ENCODE peak calls at places on chromosomes 1 and 21, in eight cellular contexts. One of them, this sample, is unnamed.

GRCh38 chr1:51236548-51237312 is 657 bp downstream of the RNF11 start:
- DNase-seq in RPMI8226: peak
- DNase-seq in activated naive CD8-positive, alpha-beta T cell treated with anti-CD3 and anti-CD28 coated beads, Interleukin-2, amount 50 U/mL, for 24 hours: peak
- DNase-seq in Ammon's horn: peak
- DNase-seq in NCI-H748 treated with DMSO at 0.1 percent for 48 hours: no peak
- DNase-seq in amniotic stem cell: no peak
- DNase-seq in GM20000: peak
- DNase-seq in activated CD4-positive, alpha-beta T cell treated with anti-CD3 and anti-CD28 coated beads for 24 hours: no peak
- DNase-seq in this sample: peak

GRCh38 chr1:110597966-110598365 is 8.2 kb downstream of the KCNA2 start:
- DNase-seq in RPMI8226: no peak
- DNase-seq in activated naive CD8-positive, alpha-beta T cell treated with anti-CD3 and anti-CD28 coated beads, Interleukin-2, amount 50 U/mL, for 24 hours: no peak
- DNase-seq in Ammon's horn: no peak
- DNase-seq in NCI-H748 treated with DMSO at 0.1 percent for 48 hours: no peak
- DNase-seq in amniotic stem cell: no peak
- DNase-seq in GM20000: no peak
- DNase-seq in activated CD4-positive, alpha-beta T cell treated with anti-CD3 and anti-CD28 coated beads for 24 hours: no peak
- DNase-seq in this sample: no peak

GRCh38 chr1:201377611-201378092 is at the start of gene TNNT2:
- DNase-seq in RPMI8226: no peak
- DNase-seq in activated naive CD8-positive, alpha-beta T cell treated with anti-CD3 and anti-CD28 coated beads, Interleukin-2, amount 50 U/mL, for 24 hours: no peak
- DNase-seq in Ammon's horn: peak
- DNase-seq in NCI-H748 treated with DMSO at 0.1 percent for 48 hours: no peak
- DNase-seq in amniotic stem cell: no peak
- DNase-seq in GM20000: no peak
- DNase-seq in activated CD4-positive, alpha-beta T cell treated with anti-CD3 and anti-CD28 coated beads for 24 hours: no peak
- DNase-seq in this sample: no peak

GRCh38 chr1:180141381-180141934 is 13.2 kb upstream of the QSOX1 start:
- DNase-seq in RPMI8226: no peak
- DNase-seq in activated naive CD8-positive, alpha-beta T cell treated with anti-CD3 and anti-CD28 coated beads, Interleukin-2, amount 50 U/mL, for 24 hours: no peak
- DNase-seq in Ammon's horn: no peak
- DNase-seq in NCI-H748 treated with DMSO at 0.1 percent for 48 hours: no peak
- DNase-seq in amniotic stem cell: no peak
- DNase-seq in GM20000: no peak
- DNase-seq in activated CD4-positive, alpha-beta T cell treated with anti-CD3 and anti-CD28 coated beads for 24 hours: no peak
- DNase-seq in this sample: no peak

GRCh38 chr1:90717665-90718410 is 736 bp upstream of the BARHL2 start:
- DNase-seq in RPMI8226: no peak
- DNase-seq in activated naive CD8-positive, alpha-beta T cell treated with anti-CD3 and anti-CD28 coated beads, Interleukin-2, amount 50 U/mL, for 24 hours: no peak
- DNase-seq in Ammon's horn: no peak
- DNase-seq in NCI-H748 treated with DMSO at 0.1 percent for 48 hours: peak
- DNase-seq in amniotic stem cell: no peak
- DNase-seq in GM20000: peak
- DNase-seq in activated CD4-positive, alpha-beta T cell treated with anti-CD3 and anti-CD28 coated beads for 24 hours: no peak
- DNase-seq in this sample: no peak

GRCh38 chr1:225882699-225883615 is 777 bp upstream of the TMEM63A start:
- DNase-seq in RPMI8226: peak
- DNase-seq in activated naive CD8-positive, alpha-beta T cell treated with anti-CD3 and anti-CD28 coated beads, Interleukin-2, amount 50 U/mL, for 24 hours: peak
- DNase-seq in Ammon's horn: peak
- DNase-seq in NCI-H748 treated with DMSO at 0.1 percent for 48 hours: no peak
- DNase-seq in amniotic stem cell: no peak
- DNase-seq in GM20000: peak
- DNase-seq in activated CD4-positive, alpha-beta T cell treated with anti-CD3 and anti-CD28 coated beads for 24 hours: peak
- DNase-seq in this sample: peak

GRCh38 chr1:237713886-237714285 is 176.8 kb downstream of the ZP4 start:
- DNase-seq in RPMI8226: peak
- DNase-seq in activated naive CD8-positive, alpha-beta T cell treated with anti-CD3 and anti-CD28 coated beads, Interleukin-2, amount 50 U/mL, for 24 hours: no peak
- DNase-seq in Ammon's horn: no peak
- DNase-seq in NCI-H748 treated with DMSO at 0.1 percent for 48 hours: no peak
- DNase-seq in amniotic stem cell: no peak
- DNase-seq in GM20000: no peak
- DNase-seq in activated CD4-positive, alpha-beta T cell treated with anti-CD3 and anti-CD28 coated beads for 24 hours: no peak
- DNase-seq in this sample: no peak

GRCh38 chr21:34932233-34932632 is 116.9 kb downstream of the RUNX1 start:
- DNase-seq in RPMI8226: no peak
- DNase-seq in activated naive CD8-positive, alpha-beta T cell treated with anti-CD3 and anti-CD28 coated beads, Interleukin-2, amount 50 U/mL, for 24 hours: no peak
- DNase-seq in Ammon's horn: no peak
- DNase-seq in NCI-H748 treated with DMSO at 0.1 percent for 48 hours: no peak
- DNase-seq in amniotic stem cell: no peak
- DNase-seq in GM20000: no peak
- DNase-seq in activated CD4-positive, alpha-beta T cell treated with anti-CD3 and anti-CD28 coated beads for 24 hours: no peak
- DNase-seq in this sample: no peak

GRCh38 chr21:41852929-41853320 is 26.2 kb downstream of the PRDM15 start:
- DNase-seq in RPMI8226: no peak
- DNase-seq in activated naive CD8-positive, alpha-beta T cell treated with anti-CD3 and anti-CD28 coated beads, Interleukin-2, amount 50 U/mL, for 24 hours: no peak
- DNase-seq in Ammon's horn: no peak
- DNase-seq in NCI-H748 treated with DMSO at 0.1 percent for 48 hours: no peak
- DNase-seq in amniotic stem cell: no peak
- DNase-seq in GM20000: no peak
- DNase-seq in activated CD4-positive, alpha-beta T cell treated with anti-CD3 and anti-CD28 coated beads for 24 hours: no peak
- DNase-seq in this sample: no peak

GRCh38 chr1:226912587-226913176 is 27.4 kb upstream of the COQ8A start:
- DNase-seq in RPMI8226: peak
- DNase-seq in activated naive CD8-positive, alpha-beta T cell treated with anti-CD3 and anti-CD28 coated beads, Interleukin-2, amount 50 U/mL, for 24 hours: peak
- DNase-seq in Ammon's horn: peak
- DNase-seq in NCI-H748 treated with DMSO at 0.1 percent for 48 hours: no peak
- DNase-seq in amniotic stem cell: no peak
- DNase-seq in GM20000: peak
- DNase-seq in activated CD4-positive, alpha-beta T cell treated with anti-CD3 and anti-CD28 coated beads for 24 hours: peak
- DNase-seq in this sample: peak

GRCh38 chr1:1938613-1939295 is 19.7 kb upstream of the TMEM52 start:
- DNase-seq in RPMI8226: no peak
- DNase-seq in activated naive CD8-positive, alpha-beta T cell treated with anti-CD3 and anti-CD28 coated beads, Interleukin-2, amount 50 U/mL, for 24 hours: no peak
- DNase-seq in Ammon's horn: no peak
- DNase-seq in NCI-H748 treated with DMSO at 0.1 percent for 48 hours: no peak
- DNase-seq in amniotic stem cell: no peak
- DNase-seq in GM20000: no peak
- DNase-seq in activated CD4-positive, alpha-beta T cell treated with anti-CD3 and anti-CD28 coated beads for 24 hours: no peak
- DNase-seq in this sample: no peak

GRCh38 chr1:35031103-35031452 is 667 bp downstream of the ZMYM6 start:
- DNase-seq in RPMI8226: peak
- DNase-seq in activated naive CD8-positive, alpha-beta T cell treated with anti-CD3 and anti-CD28 coated beads, Interleukin-2, amount 50 U/mL, for 24 hours: peak
- DNase-seq in Ammon's horn: peak
- DNase-seq in NCI-H748 treated with DMSO at 0.1 percent for 48 hours: no peak
- DNase-seq in amniotic stem cell: no peak
- DNase-seq in GM20000: no peak
- DNase-seq in activated CD4-positive, alpha-beta T cell treated with anti-CD3 and anti-CD28 coated beads for 24 hours: peak
- DNase-seq in this sample: peak

GRCh38 chr1:154955039-154955717 is 721 bp downstream of the PBXIP1 start:
- DNase-seq in RPMI8226: peak
- DNase-seq in activated naive CD8-positive, alpha-beta T cell treated with anti-CD3 and anti-CD28 coated beads, Interleukin-2, amount 50 U/mL, for 24 hours: peak
- DNase-seq in Ammon's horn: peak
- DNase-seq in NCI-H748 treated with DMSO at 0.1 percent for 48 hours: peak
- DNase-seq in amniotic stem cell: no peak
- DNase-seq in GM20000: peak
- DNase-seq in activated CD4-positive, alpha-beta T cell treated with anti-CD3 and anti-CD28 coated beads for 24 hours: no peak
- DNase-seq in this sample: peak

GRCh38 chr1:152953761-152954160 is 6.8 kb downstream of the SPRR5 start:
- DNase-seq in RPMI8226: no peak
- DNase-seq in activated naive CD8-positive, alpha-beta T cell treated with anti-CD3 and anti-CD28 coated beads, Interleukin-2, amount 50 U/mL, for 24 hours: no peak
- DNase-seq in Ammon's horn: no peak
- DNase-seq in NCI-H748 treated with DMSO at 0.1 percent for 48 hours: no peak
- DNase-seq in amniotic stem cell: no peak
- DNase-seq in GM20000: no peak
- DNase-seq in activated CD4-positive, alpha-beta T cell treated with anti-CD3 and anti-CD28 coated beads for 24 hours: no peak
- DNase-seq in this sample: no peak

GRCh38 chr1:9529190-9529589 is 10.1 kb upstream of the SLC25A33 start:
- DNase-seq in RPMI8226: peak
- DNase-seq in activated naive CD8-positive, alpha-beta T cell treated with anti-CD3 and anti-CD28 coated beads, Interleukin-2, amount 50 U/mL, for 24 hours: no peak
- DNase-seq in Ammon's horn: peak
- DNase-seq in NCI-H748 treated with DMSO at 0.1 percent for 48 hours: no peak
- DNase-seq in amniotic stem cell: no peak
- DNase-seq in GM20000: peak
- DNase-seq in activated CD4-positive, alpha-beta T cell treated with anti-CD3 and anti-CD28 coated beads for 24 hours: no peak
- DNase-seq in this sample: no peak

GRCh38 chr1:197392541-197392940 is 124.5 kb downstream of the CRB1 start:
- DNase-seq in RPMI8226: no peak
- DNase-seq in activated naive CD8-positive, alpha-beta T cell treated with anti-CD3 and anti-CD28 coated beads, Interleukin-2, amount 50 U/mL, for 24 hours: no peak
- DNase-seq in Ammon's horn: no peak
- DNase-seq in NCI-H748 treated with DMSO at 0.1 percent for 48 hours: no peak
- DNase-seq in amniotic stem cell: no peak
- DNase-seq in GM20000: no peak
- DNase-seq in activated CD4-positive, alpha-beta T cell treated with anti-CD3 and anti-CD28 coated beads for 24 hours: no peak
- DNase-seq in this sample: no peak

GRCh38 chr21:45552696-45553391 is 10.6 kb upstream of the SLC19A1 start:
- DNase-seq in RPMI8226: no peak
- DNase-seq in activated naive CD8-positive, alpha-beta T cell treated with anti-CD3 and anti-CD28 coated beads, Interleukin-2, amount 50 U/mL, for 24 hours: no peak
- DNase-seq in Ammon's horn: no peak
- DNase-seq in NCI-H748 treated with DMSO at 0.1 percent for 48 hours: no peak
- DNase-seq in amniotic stem cell: no peak
- DNase-seq in GM20000: no peak
- DNase-seq in activated CD4-positive, alpha-beta T cell treated with anti-CD3 and anti-CD28 coated beads for 24 hours: no peak
- DNase-seq in this sample: no peak

This sample was measured in GM06990.